ENCODE peak calls at places on chromosomes 11 and 22, in nine cellular contexts. One of them, this sample, is unnamed.

GRCh38 chr11:64887757-64888405 is 9.5 kb upstream of the EHD1 start:
- DNase-seq in MM.1S: peak; percentile 66
- DNase-seq in GM23338: peak; percentile 91
- DNase-seq in naive thymus-derived CD4-positive, alpha-beta T cell: peak; percentile 94
- DNase-seq in IMR-90: no peak
- DNase-seq in body of pancreas: peak; percentile 80
- DNase-seq in CD8-positive, alpha-beta memory T cell: peak; percentile 89
- DNase-seq in lower lobe of right lung: peak; percentile 91
- DNase-seq in neural progenitor cell: peak; percentile 91
- DNase-seq in this sample: peak; percentile 86

GRCh38 chr11:1888811-1889526 is 2.7 kb downstream of the PRR33 start:
- DNase-seq in MM.1S: no peak
- DNase-seq in GM23338: no peak
- DNase-seq in naive thymus-derived CD4-positive, alpha-beta T cell: peak; percentile 67
- DNase-seq in IMR-90: no peak
- DNase-seq in body of pancreas: peak; percentile 19
- DNase-seq in CD8-positive, alpha-beta memory T cell: peak; percentile 87
- DNase-seq in lower lobe of right lung: peak; percentile 62
- DNase-seq in neural progenitor cell: no peak
- DNase-seq in this sample: no peak

GRCh38 chr22:44975444-44976262 is 34.2 kb downstream of the PHF21B start:
- DNase-seq in MM.1S: peak; percentile 85
- DNase-seq in GM23338: peak; percentile 97
- DNase-seq in naive thymus-derived CD4-positive, alpha-beta T cell: peak; percentile 82
- DNase-seq in IMR-90: peak; percentile 76
- DNase-seq in body of pancreas: peak; percentile 51
- DNase-seq in CD8-positive, alpha-beta memory T cell: peak; percentile 55
- DNase-seq in lower lobe of right lung: peak; percentile 84
- DNase-seq in neural progenitor cell: peak; percentile 97
- DNase-seq in this sample: peak; percentile 75

GRCh38 chr11:110311783-110312578 is 15.6 kb upstream of the RDX start:
- DNase-seq in MM.1S: peak; percentile 9
- DNase-seq in GM23338: no peak
- DNase-seq in naive thymus-derived CD4-positive, alpha-beta T cell: no peak
- DNase-seq in IMR-90: peak; percentile 75
- DNase-seq in body of pancreas: no peak
- DNase-seq in CD8-positive, alpha-beta memory T cell: no peak
- DNase-seq in lower lobe of right lung: no peak
- DNase-seq in neural progenitor cell: no peak
- DNase-seq in this sample: no peak

GRCh38 chr11:2077061-2077802 is 62.0 kb downstream of the IGF2 start:
- DNase-seq in MM.1S: no peak
- DNase-seq in GM23338: no peak
- DNase-seq in naive thymus-derived CD4-positive, alpha-beta T cell: peak; percentile 50
- DNase-seq in IMR-90: peak; percentile 65
- DNase-seq in body of pancreas: peak; percentile 19
- DNase-seq in CD8-positive, alpha-beta memory T cell: peak; percentile 22
- DNase-seq in lower lobe of right lung: no peak
- DNase-seq in neural progenitor cell: no peak
- DNase-seq in this sample: no peak

GRCh38 chr11:31825453-31826391 is 14.6 kb upstream of the PAX6 start:
- DNase-seq in MM.1S: no peak
- DNase-seq in GM23338: peak; percentile 60
- DNase-seq in naive thymus-derived CD4-positive, alpha-beta T cell: no peak
- DNase-seq in IMR-90: no peak
- DNase-seq in body of pancreas: no peak
- DNase-seq in CD8-positive, alpha-beta memory T cell: no peak
- DNase-seq in lower lobe of right lung: no peak
- DNase-seq in neural progenitor cell: peak; percentile 56
- DNase-seq in this sample: no peak

GRCh38 chr11:78000193-78000592 is 5.7 kb upstream of the INTS4 start:
- DNase-seq in MM.1S: peak; percentile 63
- DNase-seq in GM23338: peak; percentile 92
- DNase-seq in naive thymus-derived CD4-positive, alpha-beta T cell: peak; percentile 29
- DNase-seq in IMR-90: peak; percentile 77
- DNase-seq in body of pancreas: peak; percentile 72
- DNase-seq in CD8-positive, alpha-beta memory T cell: peak; percentile 52
- DNase-seq in lower lobe of right lung: no peak
- DNase-seq in neural progenitor cell: peak; percentile 66
- DNase-seq in this sample: no peak

GRCh38 chr22:47304191-47304831 is 541.9 kb downstream of the TBC1D22A start:
- DNase-seq in MM.1S: no peak
- DNase-seq in GM23338: no peak
- DNase-seq in naive thymus-derived CD4-positive, alpha-beta T cell: no peak
- DNase-seq in IMR-90: no peak
- DNase-seq in body of pancreas: no peak
- DNase-seq in CD8-positive, alpha-beta memory T cell: no peak
- DNase-seq in lower lobe of right lung: no peak
- DNase-seq in neural progenitor cell: no peak
- DNase-seq in this sample: no peak

GRCh38 chr11:65251476-65251875 is 10.3 kb upstream of the POLA2 start:
- DNase-seq in MM.1S: no peak
- DNase-seq in GM23338: no peak
- DNase-seq in naive thymus-derived CD4-positive, alpha-beta T cell: no peak
- DNase-seq in IMR-90: peak; percentile 11
- DNase-seq in body of pancreas: no peak
- DNase-seq in CD8-positive, alpha-beta memory T cell: no peak
- DNase-seq in lower lobe of right lung: no peak
- DNase-seq in neural progenitor cell: no peak
- DNase-seq in this sample: no peak

GRCh38 chr11:3920148-3920852 is 64.8 kb downstream of the STIM1 start:
- DNase-seq in MM.1S: peak; percentile 42
- DNase-seq in GM23338: no peak
- DNase-seq in naive thymus-derived CD4-positive, alpha-beta T cell: peak; percentile 62
- DNase-seq in IMR-90: peak; percentile 67
- DNase-seq in body of pancreas: no peak
- DNase-seq in CD8-positive, alpha-beta memory T cell: peak; percentile 79
- DNase-seq in lower lobe of right lung: peak; percentile 54
- DNase-seq in neural progenitor cell: no peak
- DNase-seq in this sample: peak; percentile 65

GRCh38 chr22:43320943-43321900 is 21.9 kb downstream of the SCUBE1 start:
- DNase-seq in MM.1S: no peak
- DNase-seq in GM23338: no peak
- DNase-seq in naive thymus-derived CD4-positive, alpha-beta T cell: no peak
- DNase-seq in IMR-90: no peak
- DNase-seq in body of pancreas: no peak
- DNase-seq in CD8-positive, alpha-beta memory T cell: no peak
- DNase-seq in lower lobe of right lung: no peak
- DNase-seq in neural progenitor cell: no peak
- DNase-seq in this sample: no peak

GRCh38 chr22:41347066-41347859 is 34.5 kb upstream of the TEF start:
- DNase-seq in MM.1S: no peak
- DNase-seq in GM23338: no peak
- DNase-seq in naive thymus-derived CD4-positive, alpha-beta T cell: no peak
- DNase-seq in IMR-90: no peak
- DNase-seq in body of pancreas: peak; percentile 53
- DNase-seq in CD8-positive, alpha-beta memory T cell: peak; percentile 33
- DNase-seq in lower lobe of right lung: no peak
- DNase-seq in neural progenitor cell: no peak
- DNase-seq in this sample: no peak

GRCh38 chr22:42932857-42933782 is 76.0 kb upstream of the ARFGAP3 start:
- DNase-seq in MM.1S: no peak
- DNase-seq in GM23338: no peak
- DNase-seq in naive thymus-derived CD4-positive, alpha-beta T cell: peak; percentile 59
- DNase-seq in IMR-90: peak; percentile 28
- DNase-seq in body of pancreas: no peak
- DNase-seq in CD8-positive, alpha-beta memory T cell: no peak
- DNase-seq in lower lobe of right lung: peak; percentile 74
- DNase-seq in neural progenitor cell: no peak
- DNase-seq in this sample: no peak

GRCh38 chr11:71301858-71302533 is 49.6 kb upstream of the SHANK2 start:
- DNase-seq in MM.1S: no peak
- DNase-seq in GM23338: no peak
- DNase-seq in naive thymus-derived CD4-positive, alpha-beta T cell: no peak
- DNase-seq in IMR-90: no peak
- DNase-seq in body of pancreas: no peak
- DNase-seq in CD8-positive, alpha-beta memory T cell: no peak
- DNase-seq in lower lobe of right lung: no peak
- DNase-seq in neural progenitor cell: no peak
- DNase-seq in this sample: no peak

GRCh38 chr11:28757725-28758515 is 649.7 kb downstream of the METTL15 start:
- DNase-seq in MM.1S: no peak
- DNase-seq in GM23338: no peak
- DNase-seq in naive thymus-derived CD4-positive, alpha-beta T cell: no peak
- DNase-seq in IMR-90: peak; percentile 94
- DNase-seq in body of pancreas: no peak
- DNase-seq in CD8-positive, alpha-beta memory T cell: no peak
- DNase-seq in lower lobe of right lung: no peak
- DNase-seq in neural progenitor cell: no peak
- DNase-seq in this sample: no peak

GRCh38 chr22:23264610-23265388 is 84.5 kb downstream of the BCR start:
- DNase-seq in MM.1S: no peak
- DNase-seq in GM23338: no peak
- DNase-seq in naive thymus-derived CD4-positive, alpha-beta T cell: no peak
- DNase-seq in IMR-90: no peak
- DNase-seq in body of pancreas: no peak
- DNase-seq in CD8-positive, alpha-beta memory T cell: no peak
- DNase-seq in lower lobe of right lung: no peak
- DNase-seq in neural progenitor cell: no peak
- DNase-seq in this sample: no peak

GRCh38 chr22:23888615-23889401 is 5.4 kb upstream of the MIF start:
- DNase-seq in MM.1S: no peak
- DNase-seq in GM23338: peak; percentile 54
- DNase-seq in naive thymus-derived CD4-positive, alpha-beta T cell: no peak
- DNase-seq in IMR-90: peak; percentile 39
- DNase-seq in body of pancreas: no peak
- DNase-seq in CD8-positive, alpha-beta memory T cell: no peak
- DNase-seq in lower lobe of right lung: no peak
- DNase-seq in neural progenitor cell: peak; percentile 45
- DNase-seq in this sample: no peak

DNA sequence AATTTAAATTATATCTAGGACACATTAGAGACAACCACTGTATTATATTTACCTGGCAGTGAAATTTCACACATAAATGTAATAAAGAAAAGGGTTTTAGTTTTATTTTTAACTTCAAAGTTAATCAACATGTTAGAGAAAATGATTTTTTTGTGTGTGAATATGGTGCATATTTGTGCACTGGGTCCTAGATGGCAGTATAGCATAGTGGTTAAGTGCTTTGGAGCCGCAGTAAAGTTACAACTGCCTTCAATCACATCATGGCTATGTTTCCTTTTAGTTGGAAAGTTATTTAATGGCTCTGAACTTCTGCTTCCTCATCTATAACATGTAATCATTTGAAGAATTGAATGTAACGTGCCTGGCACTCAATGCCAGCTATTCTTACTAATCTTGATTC is 108.9 kb upstream of the DDI1 start:
- DNase-seq in MM.1S: peak; percentile 37
- DNase-seq in GM23338: peak; percentile 25
- DNase-seq in naive thymus-derived CD4-positive, alpha-beta T cell: no peak
- DNase-seq in IMR-90: peak; percentile 58
- DNase-seq in body of pancreas: no peak
- DNase-seq in CD8-positive, alpha-beta memory T cell: no peak
- DNase-seq in lower lobe of right lung: no peak
- DNase-seq in neural progenitor cell: no peak
- DNase-seq in this sample: no peak
- H3K4me3 ChIP-seq in MM.1S: no peak overlapping the region
- H3K4me3 ChIP-seq in GM23338: no peak overlapping the region
- H3K4me3 ChIP-seq in naive thymus-derived CD4-positive, alpha-beta T cell: no peak overlapping the region
- H3K4me3 ChIP-seq in IMR-90: no peak overlapping the region
- H3K4me3 ChIP-seq in body of pancreas: no peak overlapping the region
- H3K4me3 ChIP-seq in CD8-positive, alpha-beta memory T cell: no peak overlapping the region
- H3K4me3 ChIP-seq in lower lobe of right lung: no peak overlapping the region
- H3K4me3 ChIP-seq in neural progenitor cell: no peak overlapping the region
- H3K4me3 ChIP-seq in this sample: no peak overlapping the region

DNA sequence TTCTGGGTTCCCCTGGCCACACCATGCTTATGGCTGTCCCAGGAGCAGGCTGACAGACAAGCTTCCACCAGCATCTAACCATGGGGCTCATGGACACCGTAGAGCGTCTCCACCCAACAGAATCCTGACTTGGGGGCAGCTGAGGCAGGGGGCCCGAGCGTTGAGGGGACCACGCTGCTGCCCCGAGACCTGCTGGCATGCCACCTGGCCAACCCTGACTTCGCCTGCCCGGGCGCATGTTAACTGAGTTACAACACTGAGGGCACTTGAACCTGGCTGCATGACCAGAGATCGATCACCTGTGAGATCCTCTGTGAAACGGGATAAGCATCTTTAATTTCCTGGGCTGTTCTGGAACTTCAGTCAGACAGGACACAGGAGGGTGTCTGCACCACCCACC is 13.7 kb downstream of the PPM1F start:
- DNase-seq in MM.1S: no peak
- DNase-seq in GM23338: no peak
- DNase-seq in naive thymus-derived CD4-positive, alpha-beta T cell: no peak
- DNase-seq in IMR-90: no peak
- DNase-seq in body of pancreas: no peak
- DNase-seq in CD8-positive, alpha-beta memory T cell: no peak
- DNase-seq in lower lobe of right lung: no peak
- DNase-seq in neural progenitor cell: no peak
- DNase-seq in this sample: no peak
- H3K4me1 ChIP-seq in MM.1S: peaks cover 5% of the 10 kb centered on the region
- H3K4me1 ChIP-seq in GM23338: no peaks in the 10 kb centered on the region
- H3K4me1 ChIP-seq in naive thymus-derived CD4-positive, alpha-beta T cell: peaks cover 13% of the 10 kb centered on the region
- H3K4me1 ChIP-seq in IMR-90: peaks cover 29% of the 10 kb centered on the region
- H3K4me1 ChIP-seq in body of pancreas: peaks cover 34% of the 10 kb centered on the region
- H3K4me1 ChIP-seq in CD8-positive, alpha-beta memory T cell: peaks cover 16% of the 10 kb centered on the region
- H3K4me1 ChIP-seq in lower lobe of right lung: peaks cover 86% of the 10 kb centered on the region
- H3K4me1 ChIP-seq in neural progenitor cell: no peaks in the 10 kb centered on the region
- H3K4me1 ChIP-seq in this sample: peaks cover 40% of the 10 kb centered on the region

GRCh38 chr11:72519220-72519881 is 85.0 kb upstream of the CLPB start:
- DNase-seq in MM.1S: no peak
- DNase-seq in GM23338: no peak
- DNase-seq in naive thymus-derived CD4-positive, alpha-beta T cell: no peak
- DNase-seq in IMR-90: peak; percentile 12
- DNase-seq in body of pancreas: no peak
- DNase-seq in CD8-positive, alpha-beta memory T cell: no peak
- DNase-seq in lower lobe of right lung: no peak
- DNase-seq in neural progenitor cell: no peak
- DNase-seq in this sample: no peak
- H3K4me3 ChIP-seq in MM.1S: no peak overlapping the region
- H3K4me3 ChIP-seq in GM23338: no peak overlapping the region
- H3K4me3 ChIP-seq in naive thymus-derived CD4-positive, alpha-beta T cell: peak overlapping the region; percentile 33
- H3K4me3 ChIP-seq in IMR-90: peak overlapping the region; percentile 57
- H3K4me3 ChIP-seq in body of pancreas: no peak overlapping the region
- H3K4me3 ChIP-seq in CD8-positive, alpha-beta memory T cell: peak overlapping the region; percentile 43
- H3K4me3 ChIP-seq in lower lobe of right lung: peak overlapping the region; percentile 40
- H3K4me3 ChIP-seq in neural progenitor cell: no peak overlapping the region
- H3K4me3 ChIP-seq in this sample: peak overlapping the region; percentile 53

DNA sequence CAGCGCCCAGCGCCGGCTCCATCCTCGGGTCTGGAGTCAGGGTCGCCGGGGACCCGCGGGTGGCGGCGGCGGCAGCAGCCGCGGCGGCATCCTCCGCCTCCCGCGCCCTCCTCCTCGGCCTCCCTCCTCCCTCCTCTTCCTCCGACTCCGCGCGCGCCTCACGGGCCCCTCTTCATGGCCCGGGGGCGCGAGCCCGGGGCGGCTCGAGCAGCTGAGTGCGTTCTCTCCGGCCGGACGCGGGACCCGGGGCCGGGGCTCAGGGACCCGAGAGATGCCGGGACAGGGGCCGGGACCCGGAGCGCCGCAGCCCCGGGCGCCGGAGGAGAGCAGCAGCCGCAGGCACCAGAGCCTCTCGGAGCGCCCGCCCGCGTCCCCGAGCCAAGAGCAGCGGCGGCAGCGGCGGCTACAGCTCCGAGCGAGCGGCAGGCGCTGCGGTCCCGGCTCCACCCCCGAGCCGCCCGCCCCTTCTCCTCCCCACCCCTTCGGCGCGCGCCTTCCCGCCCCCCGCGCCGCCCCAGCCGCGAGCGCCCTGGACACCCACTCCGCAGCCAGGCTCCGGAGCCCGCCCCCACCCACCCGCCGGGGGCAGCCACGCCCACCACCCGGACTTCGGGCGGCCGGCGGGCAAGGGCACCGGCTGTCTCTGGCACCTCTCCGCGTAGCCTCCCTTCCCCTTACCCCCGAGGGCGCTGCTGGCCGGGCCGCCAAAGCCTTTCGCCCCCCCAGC is at the start of gene CHST1:
- DNase-seq in MM.1S: peak; percentile 36
- DNase-seq in GM23338: peak; percentile 45
- DNase-seq in naive thymus-derived CD4-positive, alpha-beta T cell: peak; percentile 28
- DNase-seq in IMR-90: no peak
- DNase-seq in body of pancreas: peak; percentile 60
- DNase-seq in CD8-positive, alpha-beta memory T cell: no peak
- DNase-seq in lower lobe of right lung: no peak
- DNase-seq in neural progenitor cell: peak; percentile 74
- DNase-seq in this sample: peak; percentile 73
- H3K4me1 ChIP-seq in MM.1S: no peaks in the 10 kb centered on the region
- H3K4me1 ChIP-seq in GM23338: peaks cover 24% of the 10 kb centered on the region
- H3K4me1 ChIP-seq in naive thymus-derived CD4-positive, alpha-beta T cell: no peaks in the 10 kb centered on the region
- H3K4me1 ChIP-seq in IMR-90: peaks cover 4% of the 10 kb centered on the region
- H3K4me1 ChIP-seq in body of pancreas: peaks cover 19% of the 10 kb centered on the region
- H3K4me1 ChIP-seq in CD8-positive, alpha-beta memory T cell: peaks cover 4% of the 10 kb centered on the region
- H3K4me1 ChIP-seq in lower lobe of right lung: peaks cover 18% of the 10 kb centered on the region
- H3K4me1 ChIP-seq in neural progenitor cell: peaks cover 34% of the 10 kb centered on the region
- H3K4me1 ChIP-seq in this sample: peaks cover 10% of the 10 kb centered on the region

This sample was measured in psoas muscle.